ENCODE peak calls at places on chromosomes 3 and 15, in six cellular contexts. C, U, H, E, P and I are unnamed samples.

GRCh38 chr3:96266395-96267187 is 547.8 kb upstream of the EPHA6 start:
- DNase-seq in P (no peak), C (no peak), E (no peak), U (no peak), H (no peak), I (no peak)

GRCh38 chr15:41011055-41011815 is 58.0 kb downstream of the CHAC1 start:
- DNase-seq in C (no peak), E (no peak), U (no peak), H (no peak), P (no peak), I (no peak)

GRCh38 chr3:264394-265156 is 68.0 kb downstream of the CHL1 start:
- DNase-seq in E (no peak), C (peak; percentile 97), P (no peak), H (no peak), U (peak; percentile 60), I (no peak)

GRCh38 chr3:149336925-149337324 is 3.5 kb upstream of the TM4SF18 start:
- DNase-seq in P (no peak), H (no peak), E (no peak), U (peak; percentile 46), C (no peak), I (no peak)

GRCh38 chr3:190038050-190038631 is 82.6 kb downstream of the P3H2 start:
- DNase-seq in H (no peak), C (peak; percentile 80), E (no peak), P (no peak), U (peak; percentile 36), I (no peak)

GRCh38 chr15:92869263-92869940 is 30.7 kb upstream of the CHD2 start:
- DNase-seq in U (peak; percentile 83), H (no peak), P (no peak), C (peak; percentile 51), E (no peak), I (no peak)

GRCh38 chr3:51471775-51472652 is 27.8 kb downstream of the DCAF1 start:
- DNase-seq in P (no peak), C (no peak), E (no peak), U (peak; percentile 12), H (no peak), I (no peak)

GRCh38 chr3:61574854-61575253 is 13.5 kb downstream of the PTPRG start:
- DNase-seq in C (no peak), H (no peak), U (peak; percentile 90), E (no peak), P (peak; percentile 74), I (peak; percentile 73)

GRCh38 chr3:34843479-34843870 is 795.9 kb upstream of the ARPP21 start:
- DNase-seq in E (no peak), C (no peak), P (no peak), U (no peak), H (no peak), I (no peak)

GRCh38 chr15:69114231-69114937 is 46.1 kb upstream of the GLCE start:
- DNase-seq in P (no peak), C (no peak), E (no peak), H (no peak), U (no peak), I (no peak)

GRCh38 chr3:5011555-5012256 is 32.5 kb downstream of the BHLHE40 start:
- DNase-seq in U (no peak), H (no peak), E (peak; percentile 61), C (no peak), P (no peak), I (no peak)

GRCh38 chr3:40432793-40433192 is 24.3 kb upstream of the RPL14 start:
- DNase-seq in C (no peak), U (no peak), E (no peak), P (no peak), H (no peak), I (no peak)

GRCh38 chr3:198061119-198062067 is 101.4 kb downstream of the LMLN start:
- DNase-seq in H (no peak), P (no peak), C (no peak), U (no peak), E (no peak), I (no peak)